ENCODE peak calls at places on chromosomes 13 and 19, in six cellular contexts. D, Q, E, X, R and O are unnamed samples.
A peak's percentile ranks its signal among the peaks of the same experiment; 100 is the strongest.

GRCh38 chr13:80572867-80573266 is 231.9 kb upstream of the SPRY2 start:
- DNase-seq in R (no peak), E (no peak), X (no peak), Q (no peak), D (no peak), O (no peak)

GRCh38 chr19:48738557-48739399 is 1.6 kb downstream of the RASIP1 start:
- DNase-seq in R (peak; percentile 87), D (peak; percentile 93), X (peak; percentile 83), E (peak; percentile 97), Q (peak; percentile 97), O (peak; percentile 84)

GRCh38 chr13:20414475-20415287 is 111.0 kb downstream of the CRYL1 start:
- DNase-seq in E (no peak), D (no peak), X (no peak), R (no peak), Q (no peak), O (no peak)

GRCh38 chr19:50633359-50633758 is 6.3 kb downstream of the SYT3 start:
- DNase-seq in R (no peak), E (no peak), Q (no peak), D (no peak), X (no peak), O (no peak)

GRCh38 chr13:91126806-91127205 is 220.7 kb upstream of the MIR17HG start:
- DNase-seq in X (no peak), E (no peak), R (no peak), Q (no peak), D (no peak), O (no peak)

GRCh38 chr19:9945319-9945966 is 9.1 kb upstream of the OLFM2 start:
- DNase-seq in E (peak; percentile 85), Q (no peak), D (no peak), X (peak; percentile 93), R (no peak), O (peak; percentile 90)

GRCh38 chr19:48896191-48896720 is 2.3 kb downstream of the TULP2 start:
- DNase-seq in E (no peak), Q (peak; percentile 79), X (peak; percentile 57), D (peak; percentile 44), R (peak; percentile 39), O (peak; percentile 68)

GRCh38 chr19:50046649-50047503 is 21.1 kb downstream of the ZNF473 start:
- DNase-seq in Q (peak; percentile 2), E (peak; percentile 78), R (peak; percentile 74), X (peak; percentile 66), D (peak; percentile 66), O (peak; percentile 66)

DNA sequence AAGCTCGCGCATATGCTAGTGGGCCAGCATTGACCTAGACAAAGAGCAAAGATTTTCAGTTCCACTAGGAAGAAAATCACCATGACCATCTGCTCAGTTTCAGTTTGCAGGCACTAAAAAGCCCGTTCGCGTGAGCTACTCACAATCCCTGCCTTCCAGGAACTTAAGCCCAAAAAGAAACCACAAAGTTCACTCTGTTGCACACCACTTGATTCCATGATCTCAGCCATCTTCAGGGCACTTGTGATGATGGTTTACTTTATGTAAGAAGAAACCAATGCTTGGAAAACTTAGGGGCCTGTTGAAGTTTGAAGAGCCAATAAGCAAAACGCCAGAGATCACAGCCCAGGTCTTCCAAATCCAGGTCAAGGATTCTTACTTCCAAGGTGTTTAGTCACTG is 45.0 kb upstream of the SLC15A1 start:
- DNase-seq in Q (no peak), X (no peak), R (no peak), D (no peak), E (no peak), O (peak; percentile 13)
- H3K27ac ChIP-seq in Q (no peak overlapping the region), X (no peak overlapping the region), R (no peak overlapping the region), D (no peak overlapping the region), E (no peak overlapping the region), O (no peak overlapping the region)

DNA sequence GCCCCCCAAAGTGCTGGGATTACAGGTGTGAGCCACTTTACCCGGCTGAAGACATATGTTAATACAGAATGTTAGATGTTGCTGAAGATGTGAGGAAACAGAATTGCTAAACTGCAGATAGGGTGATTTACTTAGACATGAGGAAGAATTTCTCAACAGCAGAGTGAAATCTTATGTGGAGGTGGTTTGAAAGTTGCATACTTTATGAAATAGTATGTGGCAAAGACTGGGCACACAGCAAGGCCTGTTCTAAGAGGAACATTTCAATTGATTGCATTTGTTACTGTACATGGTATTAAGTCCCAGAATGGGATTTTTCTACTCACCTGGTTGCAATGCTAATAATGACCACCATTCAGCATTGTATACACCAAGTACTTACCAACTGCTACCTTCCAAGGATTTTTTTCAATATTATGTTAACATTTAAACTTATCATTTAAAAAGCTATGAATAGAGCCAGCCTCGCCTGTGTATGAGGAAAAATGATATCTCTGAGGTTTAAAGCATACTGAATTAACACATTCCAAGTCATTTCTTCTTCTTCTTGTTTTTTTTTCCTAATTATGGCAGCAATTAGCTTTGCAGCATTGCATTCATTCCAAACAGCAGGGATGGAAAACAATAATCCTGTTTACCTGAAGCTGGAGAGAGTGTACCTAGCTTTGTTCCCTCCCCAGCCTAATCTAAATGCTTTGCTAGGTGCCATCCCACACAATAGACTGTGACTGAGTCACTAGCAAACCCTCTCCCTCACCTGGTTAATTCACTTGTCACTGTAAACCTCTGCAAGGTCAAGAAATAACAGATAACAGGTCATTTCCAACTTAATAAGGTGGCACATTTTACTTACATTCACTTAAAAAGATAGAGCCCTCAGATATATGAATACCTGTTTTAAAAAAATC is 19.4 kb upstream of the KLF5 start:
- DNase-seq in E (no peak), D (no peak), X (no peak), R (no peak), Q (no peak), O (no peak)
- TF ChIP-seq CTCF in E (no peak), D (no peak), X (no peak), R (no peak), Q (no peak), O (no peak)

DNA sequence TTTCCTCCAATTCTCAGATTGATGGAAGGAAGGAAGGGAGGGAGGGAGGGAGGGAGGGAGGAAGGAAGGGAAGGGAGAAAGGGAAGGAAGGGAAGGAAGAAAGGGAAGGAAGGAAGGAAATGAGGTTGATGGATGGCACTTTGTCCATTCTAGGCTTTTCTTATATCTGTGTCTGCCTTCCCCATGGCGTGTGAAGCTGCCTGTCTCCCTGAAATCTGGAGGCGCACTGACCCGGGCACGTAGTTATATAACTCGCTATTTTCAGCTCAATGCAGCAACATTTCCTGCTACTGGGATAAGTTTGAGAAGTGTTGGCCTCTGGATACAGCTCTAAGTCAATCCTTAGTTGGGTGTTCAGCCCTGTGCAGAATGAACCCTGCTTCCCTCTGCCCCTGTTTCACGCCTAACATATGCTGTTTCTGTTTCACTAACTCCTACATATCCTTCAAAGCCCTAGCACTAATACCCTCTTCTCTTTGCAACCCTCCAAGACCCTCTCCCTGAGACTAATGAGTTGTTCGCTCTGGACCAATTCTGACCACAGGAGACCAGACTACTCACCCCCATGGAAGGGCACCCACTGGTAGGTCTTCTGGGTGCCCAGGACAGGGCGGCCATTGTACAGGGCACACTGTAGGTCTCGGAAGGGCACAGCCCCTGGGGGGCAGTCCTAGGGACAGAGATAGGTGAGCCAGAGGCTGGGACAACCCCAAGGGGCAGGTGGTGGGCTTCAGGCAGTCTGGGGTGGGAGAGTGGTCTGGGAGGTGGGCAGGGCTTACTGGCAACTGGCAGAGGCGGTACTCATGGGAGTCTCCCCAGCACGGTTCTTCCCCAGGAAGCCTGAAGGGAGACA is 3.0 kb downstream of the ADAMTSL5 start:
- DNase-seq in X (no peak), R (no peak), D (no peak), E (no peak), Q (no peak), O (no peak)
- H3K27ac ChIP-seq in X (no peak overlapping the region), R (no peak overlapping the region), D (no peak overlapping the region), E (no peak overlapping the region), Q (no peak overlapping the region), O (no peak overlapping the region)

DNA sequence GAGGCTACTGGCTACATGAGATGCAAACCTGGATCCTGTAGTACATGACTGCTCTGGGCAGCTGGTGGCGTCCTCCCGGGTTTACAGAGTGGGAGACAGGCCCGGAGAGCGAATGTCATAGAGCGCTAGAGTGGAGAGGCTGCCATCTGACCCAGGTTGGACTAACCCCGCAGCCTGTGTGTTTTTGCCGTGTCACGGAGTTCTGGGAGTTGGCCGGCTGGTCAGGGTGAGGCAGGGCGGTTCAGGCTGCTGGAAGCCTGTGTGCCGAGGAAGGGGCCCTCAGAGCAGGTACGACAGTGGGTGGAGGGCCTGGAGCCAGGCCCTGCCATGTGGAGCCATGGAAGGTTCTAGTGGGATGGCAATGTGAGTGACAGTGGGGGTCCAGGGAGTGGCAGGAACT is 12.5 kb downstream of the CRTC1 start:
- DNase-seq in X (no peak), Q (no peak), E (no peak), D (no peak), R (no peak), O (no peak)
- TF ChIP-seq CTCF in X (no peak), Q (no peak), E (no peak), D (no peak), R (no peak), O (no peak)

GRCh38 chr19:35460608-35461007 is 12.6 kb downstream of the FFAR2 start:
- DNase-seq in X (no peak), E (no peak), R (no peak), D (no peak), Q (no peak), O (no peak)

GRCh38 chr19:35459414-35460082 is 11.5 kb downstream of the FFAR2 start:
- DNase-seq in E (peak; percentile 74), R (no peak), Q (no peak), X (no peak), D (no peak), O (no peak)

GRCh38 chr19:35458821-35459391 is 10.8 kb downstream of the FFAR2 start:
- DNase-seq in E (no peak), D (no peak), Q (no peak), R (peak; percentile 80), X (no peak), O (no peak)

GRCh38 chr19:35461050-35461449 is 13.0 kb downstream of the FFAR2 start:
- DNase-seq in Q (no peak), D (no peak), X (no peak), E (no peak), R (no peak), O (no peak)

GRCh38 chr19:35462476-35462953 is 14.5 kb downstream of the FFAR2 start:
- DNase-seq in D (peak; percentile 44), E (no peak), Q (no peak), R (peak; percentile 83), X (no peak), O (no peak)
- H3K27ac ChIP-seq in D (peak overlapping the region; percentile 40), E (no peak overlapping the region), Q (no peak overlapping the region), R (peak overlapping the region; percentile 3), X (no peak overlapping the region), O (no peak overlapping the region)